ENCODE peak calls at places on chromosomes 5 and 9, in four cellular contexts. W is EH; R is effector memory CD4-positive, alpha-beta T cell; N is adipocyte. G is an unnamed sample.

GRCh38 chr9:78131969-78132687 is 100.5 kb upstream of the GNAQ start:
- DNase-seq in R (no peak), W (peak), N (peak), G (peak)

GRCh38 chr9:137172907-137173794 is 1.3 kb upstream of the TMEM210 start:
- DNase-seq in W (peak), R (no peak), N (no peak), G (no peak)

GRCh38 chr5:132181011-132181629 is 46.5 kb downstream of the P4HA2 start:
- DNase-seq in N (no peak), R (no peak), W (no peak), G (no peak)

GRCh38 chr9:93302586-93303257 is 118.8 kb downstream of the WNK2 start:
- DNase-seq in W (peak), N (peak), R (peak), G (peak)

GRCh38 chr9:95815153-95815552 is 60.3 kb upstream of the ERCC6L2 start:
- DNase-seq in R (no peak), W (peak), N (no peak), G (peak)

GRCh38 chr5:119071573-119071874 is 637 bp downstream of the DMXL1 start:
- DNase-seq in R (no peak), N (peak), W (no peak), G (no peak)

GRCh38 chr5:150272531-150272930 is 17.0 kb downstream of the CAMK2A start:
- DNase-seq in R (no peak), W (peak), N (peak), G (peak)

GRCh38 chr5:143204474-143205246 is 198.8 kb downstream of the NR3C1 start:
- DNase-seq in W (no peak), R (no peak), N (no peak), G (no peak)

GRCh38 chr9:5502553-5502952 is 7.8 kb upstream of the PDCD1LG2 start:
- DNase-seq in R (no peak), N (no peak), W (no peak), G (no peak)

GRCh38 chr5:179866241-179867078 is 7.8 kb upstream of the MRNIP start:
- DNase-seq in R (no peak), W (no peak), N (no peak), G (no peak)

GRCh38 chr9:84921175-84921574 is 251.6 kb downstream of the NTRK2 start:
- DNase-seq in R (no peak), N (no peak), W (peak), G (no peak)

GRCh38 chr5:59838989-59839388 is 54.5 kb downstream of the PDE4D start:
- DNase-seq in R (no peak), N (no peak), W (no peak), G (no peak)

GRCh38 chr5:128579111-128579510 is 41.1 kb upstream of the FBN2 start:
- DNase-seq in N (peak), W (peak), R (no peak), G (peak)

GRCh38 chr9:109487247-109487646 is 10.9 kb downstream of the PTPN3 start:
- DNase-seq in W (no peak), R (no peak), N (no peak), G (no peak)

GRCh38 chr9:95092321-95093072 is 225.0 kb downstream of the FANCC start:
- DNase-seq in N (peak), W (peak), R (no peak), G (peak)

GRCh38 chr5:79229357-79230174 is 6.4 kb upstream of the JMY start:
- DNase-seq in W (peak), N (peak), R (peak), G (no peak)

GRCh38 chr5:133706732-133707430 is 94.5 kb upstream of the FSTL4 start:
- DNase-seq in R (no peak), W (no peak), N (no peak), G (no peak)

GRCh38 chr5:76175051-76175666 is 92.0 kb downstream of the SV2C start:
- DNase-seq in N (peak), R (peak), W (peak), G (peak)

GRCh38 chr9:89519393-89519805 is 21.5 kb upstream of the SEMA4D start:
- DNase-seq in W (peak), R (no peak), N (no peak), G (peak)

GRCh38 chr9:114096041-114096511 is 3.0 kb downstream of the KIF12 start:
- DNase-seq in W (no peak), N (no peak), R (no peak), G (no peak)

GRCh38 chr5:56327810-56328209 is 94.7 kb upstream of the ANKRD55 start:
- DNase-seq in N (no peak), W (no peak), R (no peak), G (peak)

GRCh38 chr5:51376504-51376903 is 6.7 kb upstream of the ISL1 start:
- DNase-seq in W (no peak), N (no peak), R (no peak), G (no peak)

GRCh38 chr9:92917176-92917800 is 30.0 kb upstream of the FGD3 start:
- DNase-seq in N (no peak), R (no peak), W (no peak), G (no peak)

GRCh38 chr9:34809504-34810186 is 99.7 kb upstream of the CCL21 start:
- DNase-seq in N (peak), W (peak), R (no peak), G (peak)

GRCh38 chr9:128628471-128629048 is 28.1 kb downstream of the DYNC2I2 start:
- DNase-seq in W (peak), N (no peak), R (no peak), G (no peak)

GRCh38 chr5:59428391-59428790 is 465.1 kb downstream of the PDE4D start:
- DNase-seq in R (no peak), N (no peak), W (no peak), G (no peak)

GRCh38 chr5:172508471-172509404 is 54.4 kb upstream of the SH3PXD2B start:
- DNase-seq in N (no peak), W (no peak), R (no peak), G (no peak)

GRCh38 chr5:59786271-59786805 is 107.2 kb downstream of the PDE4D start:
- DNase-seq in R (no peak), N (peak), W (peak), G (peak)

GRCh38 chr9:113594484-113595299 is 131.2 kb downstream of the RGS3 start:
- DNase-seq in R (no peak), N (peak), W (no peak), G (peak)

GRCh38 chr9:5113523-5113922 is 71.9 kb downstream of the INSL6 start:
- DNase-seq in R (no peak), N (no peak), W (no peak), G (no peak)

GRCh38 chr5:167573274-167574127 is 717.9 kb upstream of the WWC1 start:
- DNase-seq in W (peak), N (peak), R (no peak), G (peak)

GRCh38 chr9:28805197-28805596 is 1231.9 kb upstream of the C9orf72 start:
- DNase-seq in R (no peak), N (no peak), W (no peak), G (no peak)

GRCh38 chr9:37986771-37987258 is 82.2 kb downstream of the SHB start:
- DNase-seq in R (no peak), W (no peak), N (no peak), G (no peak)

GRCh38 chr9:928363-929042 is 48.0 kb upstream of the DMRT3 start:
- DNase-seq in N (no peak), R (no peak), W (peak), G (no peak)

GRCh38 chr9:115691097-115691496 is 462.5 kb upstream of the PAPPA start:
- DNase-seq in N (peak), R (no peak), W (peak), G (peak)

GRCh38 chr9:87108639-87109038 is 161.3 kb upstream of the GAS1 start:
- DNase-seq in N (no peak), W (peak), R (no peak), G (no peak)

GRCh38 chr5:111720333-111720890 is 36.6 kb downstream of the NREP start:
- DNase-seq in W (no peak), N (no peak), R (no peak), G (no peak)

G was measured in mesenchymal stem cell.